ENCODE peak calls at places on chromosomes 4 and X, in six cellular contexts. F is MCF 10A, M is neural crest cell, N is glutamatergic neuron, V is A549, Z is astrocyte of the spinal cord. D is an unnamed sample.

GRCh38 chr4:174357321-174357720 is 73.6 kb downstream of the CEP44 start:
- DNase-seq in V (no peak), Z (no peak), M (no peak), F (peak; percentile 34), N (no peak), D (no peak)

GRCh38 chr4:1490906-1491629 is 84.8 kb upstream of the NKX1-1 start:
- DNase-seq in N (no peak), F (no peak), M (no peak), V (no peak), Z (no peak), D (no peak)

GRCh38 chr4:152572417-152573086 is 36.7 kb upstream of the FBXW7 start:
- DNase-seq in F (no peak), V (no peak), N (no peak), M (no peak), Z (no peak), D (no peak)

GRCh38 chr4:184959309-184959708 is 59.0 kb upstream of the HELT start:
- DNase-seq in M (no peak), V (no peak), F (no peak), Z (no peak), N (no peak), D (no peak)

GRCh38 chr4:150581611-150582010 is 340 bp upstream of the MAB21L2 start:
- DNase-seq in N (peak; percentile 63), F (no peak), M (peak; percentile 50), Z (peak; percentile 76), V (no peak), D (peak; percentile 43)

GRCh38 chr4:23945521-23946017 is 55.7 kb upstream of the PPARGC1A start:
- DNase-seq in N (no peak), Z (peak; percentile 79), M (no peak), V (no peak), F (peak; percentile 65), D (no peak)

GRCh38 chrX:130915302-130915701 is 12.3 kb upstream of the ENOX2 start:
- DNase-seq in M (no peak), V (no peak), Z (no peak), F (no peak), N (no peak), D (no peak)

GRCh38 chr4:182465979-182466378 is 222.8 kb downstream of the TENM3 start:
- DNase-seq in V (no peak), N (no peak), M (no peak), Z (no peak), F (no peak), D (no peak)

GRCh38 chrX:38154818-38155217 is 65.9 kb downstream of the SRPX start:
- DNase-seq in F (no peak), M (no peak), N (no peak), Z (no peak), V (no peak), D (no peak)

GRCh38 chrX:56968980-56969379 is 26.4 kb downstream of the SPIN3 start:
- DNase-seq in V (no peak), Z (no peak), F (no peak), M (no peak), N (no peak), D (no peak)

DNA sequence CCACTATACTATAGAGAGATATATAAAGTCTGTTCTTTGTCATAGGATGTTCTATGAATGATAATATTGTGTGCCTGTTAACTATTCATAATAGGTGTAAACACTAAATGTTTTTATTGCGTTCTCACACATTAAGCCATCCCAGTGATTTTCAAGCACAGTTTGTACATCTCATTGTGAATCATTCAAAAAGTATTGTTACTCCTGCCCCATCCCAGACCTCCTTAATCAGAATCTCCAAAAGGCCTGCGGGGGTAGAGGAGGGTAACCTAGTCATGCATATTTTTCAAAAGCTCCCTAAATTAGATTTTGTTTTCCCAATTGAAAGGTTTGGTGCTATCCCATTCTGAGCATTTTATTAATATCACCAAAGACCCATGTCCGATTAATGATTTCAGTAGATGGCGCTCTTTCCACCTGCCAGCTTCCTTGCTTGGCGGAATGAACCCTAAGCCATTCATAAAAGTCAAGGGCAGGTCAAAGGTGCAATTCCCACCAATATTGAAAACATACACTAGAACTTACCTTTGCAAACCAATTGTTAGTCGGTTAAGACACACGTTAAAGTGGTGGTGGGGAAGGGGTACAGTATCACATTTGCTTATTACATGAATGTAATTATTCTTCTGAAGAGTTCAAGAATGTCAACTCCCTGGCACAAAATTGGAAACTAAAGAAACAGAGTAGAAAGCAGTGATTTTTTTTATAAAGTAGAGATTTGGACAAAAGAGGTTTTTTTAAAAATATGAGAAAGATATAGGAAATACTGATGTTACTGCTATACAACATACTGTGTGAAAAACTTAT is 5.8 kb upstream of the TET2 start:
- DNase-seq in N (no peak), M (no peak), V (peak; percentile 26), F (peak; percentile 62), Z (peak; percentile 27), D (peak; percentile 34)
- TF ChIP-seq CTCF in N (peak; percentile 39), M (peak; percentile 66), V (peak; percentile 72), F (peak; percentile 57), Z (peak; percentile 55), D (peak; percentile 36)

DNA sequence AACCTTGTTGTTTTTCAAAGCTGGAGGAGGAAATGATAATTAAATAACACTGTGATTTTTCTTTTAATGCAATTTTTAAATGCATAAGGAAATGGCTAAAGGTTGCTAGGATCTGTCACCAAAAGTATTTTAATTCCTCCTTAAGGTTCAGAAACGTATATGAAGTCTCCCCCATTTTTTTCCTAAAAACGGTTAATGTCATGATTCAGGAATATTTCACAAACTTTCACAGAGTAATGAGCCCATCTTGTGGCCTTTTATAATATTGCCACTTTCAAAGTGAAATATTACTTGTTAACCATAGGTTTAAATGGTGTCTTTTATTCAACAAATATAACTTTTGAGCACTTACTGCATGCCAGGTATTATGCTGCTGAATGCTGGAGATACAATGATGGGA is 99.5 kb upstream of the USP38 start:
- DNase-seq in F (peak; percentile 17), V (no peak), M (no peak), N (no peak), Z (peak; percentile 2), D (no peak)
- TF ChIP-seq CTCF in F (peak; percentile 31), V (peak; percentile 50), M (peak; percentile 54), N (no peak), Z (no peak), D (no peak)

GRCh38 chr4:178632415-178632814 is 1190.2 kb upstream of the AGA start:
- DNase-seq in F (no peak), M (no peak), N (no peak), Z (peak; percentile 3), V (no peak), D (no peak)

DNA sequence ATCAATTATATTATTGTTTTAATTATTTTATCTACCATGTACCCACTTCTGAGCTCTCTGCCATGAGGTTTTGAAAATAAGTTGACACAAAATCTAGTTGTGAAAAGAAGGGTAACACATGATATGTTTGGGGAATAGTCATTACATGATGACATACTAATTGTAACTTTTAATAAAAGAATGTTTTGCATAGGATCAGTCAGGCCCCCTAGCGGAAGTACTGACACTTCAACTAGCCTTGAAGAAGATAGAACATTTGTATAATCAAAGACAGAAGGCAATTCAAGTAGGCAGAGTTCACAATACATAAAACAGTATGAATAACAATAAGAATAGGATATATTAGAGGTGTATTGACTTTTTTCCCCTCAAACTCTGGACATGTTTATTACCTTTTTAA is 1191.0 kb upstream of the AGA start:
- DNase-seq in V (no peak), F (peak; percentile 12), M (no peak), Z (no peak), N (no peak), D (no peak)
- TF ChIP-seq CTCF in V (no peak), F (no peak), M (peak; percentile 32), Z (no peak), N (peak; percentile 26), D (peak; percentile 48)

DNA sequence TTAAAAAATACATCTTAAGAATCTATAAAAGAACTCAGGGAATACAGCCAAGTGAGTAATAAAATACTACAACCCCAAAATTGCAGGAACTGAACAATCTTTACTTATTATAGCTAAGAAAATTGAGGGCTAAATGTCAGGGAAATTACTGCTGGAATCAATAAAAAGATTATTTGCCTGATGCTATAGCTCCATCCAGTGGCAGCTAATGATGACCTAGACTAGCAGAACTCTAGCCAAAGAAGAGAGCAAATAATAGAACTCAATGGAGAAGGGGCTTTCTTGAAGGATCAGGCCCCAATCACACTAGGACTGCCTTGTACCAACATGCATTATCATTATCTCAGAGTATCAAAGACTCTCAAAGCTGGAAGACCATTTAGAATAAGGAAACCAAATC is 85.0 kb upstream of the FAM241A start:
- DNase-seq in Z (peak; percentile 10), F (peak; percentile 49), M (no peak), V (peak; percentile 6), N (no peak), D (peak; percentile 18)
- TF ChIP-seq CTCF in Z (peak; percentile 58), F (peak; percentile 49), M (peak; percentile 55), V (peak; percentile 48), N (peak; percentile 31), D (peak; percentile 29)

GRCh38 chrX:134773041-134773440 is 114.8 kb upstream of the PLAC1 start:
- DNase-seq in V (no peak), F (no peak), M (no peak), N (no peak), Z (no peak), D (no peak)
- TF ChIP-seq CTCF in V (no peak), F (no peak), M (no peak), N (no peak), Z (no peak), D (no peak)

DNA sequence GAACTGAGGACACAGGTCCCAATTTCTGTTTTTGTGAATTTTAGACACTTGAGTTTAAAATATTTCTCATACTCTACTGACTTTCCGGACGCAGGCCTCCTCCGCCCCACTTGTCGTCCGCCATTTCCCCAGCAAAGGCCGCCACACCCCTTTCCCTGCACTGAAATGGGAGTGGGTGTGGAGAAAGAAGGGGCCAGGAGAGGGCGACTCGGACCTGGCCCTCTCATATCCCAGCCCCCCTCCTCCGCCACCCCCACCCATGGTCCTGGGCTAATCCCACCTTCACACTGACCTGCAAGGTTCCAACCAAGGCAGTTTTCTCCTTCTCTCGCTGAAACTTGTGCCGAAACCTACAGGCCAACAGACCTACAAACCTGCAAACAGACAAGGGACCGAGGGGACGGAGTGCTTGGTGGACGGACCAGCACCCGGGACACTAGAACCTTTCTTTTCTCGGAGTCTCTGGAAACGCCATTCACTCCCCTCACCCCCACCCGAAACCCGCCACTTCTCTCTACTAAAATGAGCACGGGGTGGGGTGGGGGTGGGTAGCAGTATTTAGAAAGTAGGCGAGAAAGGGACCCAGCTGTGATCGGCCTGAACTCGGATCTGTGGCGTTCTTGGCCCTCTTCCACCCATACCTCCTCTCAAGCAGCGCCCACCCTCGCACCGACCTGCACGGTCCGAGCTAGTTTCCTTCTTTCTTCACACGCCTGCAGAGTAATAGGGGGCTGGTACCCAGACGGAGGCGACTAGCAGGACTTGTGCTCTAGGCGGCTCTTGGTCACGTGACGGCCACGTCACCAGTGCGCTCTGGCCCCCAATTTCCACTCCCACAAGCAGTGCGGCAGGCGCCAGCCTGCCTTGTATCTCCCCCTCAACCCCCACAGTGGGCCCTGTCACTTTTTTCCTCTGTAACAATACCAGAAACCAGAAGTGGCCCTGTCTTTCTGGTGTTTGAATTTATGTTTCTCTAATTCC is at the start of gene ARMCX6:
- DNase-seq in M (peak; percentile 44), F (no peak), Z (peak; percentile 73), N (peak; percentile 71), V (peak; percentile 70), D (peak; percentile 57)
- TF ChIP-seq CTCF in M (peak; percentile 33), F (no peak), Z (peak; percentile 48), N (peak; percentile 18), V (peak; percentile 42), D (peak; percentile 36)

GRCh38 chr4:15784959-15785634 is 7.0 kb downstream of the CD38 start:
- DNase-seq in N (no peak), M (no peak), F (no peak), V (no peak), Z (no peak), D (no peak)
- TF ChIP-seq CTCF in N (no peak), M (no peak), F (no peak), V (no peak), Z (no peak), D (no peak)

D was measured in endothelial cell.